ENCODE peak calls at places on chromosome 3, in six cellular contexts. One of them, this sample, is unnamed.

GRCh38 chr3:196650740-196651311 is 11.3 kb downstream of the NRROS start:
- DNase-seq in body of pancreas: peak; percentile 62
- DNase-seq in heart left ventricle: peak; percentile 55
- DNase-seq in IMR-90: peak; percentile 98
- DNase-seq in sigmoid colon: peak; percentile 76
- DNase-seq in testis: peak; percentile 51
- DNase-seq in this sample: no peak

GRCh38 chr3:13550791-13551360 is 2.0 kb downstream of the FBLN2 start:
- DNase-seq in IMR-90: no peak
- DNase-seq in testis: no peak
- DNase-seq in sigmoid colon: no peak
- DNase-seq in body of pancreas: no peak
- DNase-seq in heart left ventricle: no peak
- DNase-seq in this sample: no peak

GRCh38 chr3:147387550-147388394 is 18.6 kb downstream of the ZIC4 start:
- DNase-seq in body of pancreas: no peak
- DNase-seq in sigmoid colon: no peak
- DNase-seq in testis: no peak
- DNase-seq in IMR-90: no peak
- DNase-seq in heart left ventricle: no peak
- DNase-seq in this sample: no peak

GRCh38 chr3:51961011-51961410 is 5.8 kb downstream of the GPR62 start:
- DNase-seq in heart left ventricle: no peak
- DNase-seq in body of pancreas: no peak
- DNase-seq in sigmoid colon: no peak
- DNase-seq in IMR-90: no peak
- DNase-seq in testis: no peak
- DNase-seq in this sample: no peak

GRCh38 chr3:76683256-76683655 is 356.6 kb upstream of the ROBO2 start:
- DNase-seq in sigmoid colon: no peak
- DNase-seq in heart left ventricle: no peak
- DNase-seq in testis: no peak
- DNase-seq in IMR-90: no peak
- DNase-seq in body of pancreas: no peak
- DNase-seq in this sample: no peak

GRCh38 chr3:14632445-14632930 is 19.1 kb upstream of the CCDC174 start:
- DNase-seq in testis: no peak
- DNase-seq in sigmoid colon: no peak
- DNase-seq in body of pancreas: no peak
- DNase-seq in IMR-90: no peak
- DNase-seq in heart left ventricle: no peak
- DNase-seq in this sample: no peak

GRCh38 chr3:73540969-73541740 is 83.6 kb downstream of the PDZRN3 start:
- DNase-seq in sigmoid colon: no peak
- DNase-seq in body of pancreas: no peak
- DNase-seq in testis: no peak
- DNase-seq in IMR-90: peak; percentile 60
- DNase-seq in heart left ventricle: no peak
- DNase-seq in this sample: no peak

GRCh38 chr3:31760654-31761053 is 220.4 kb downstream of the OSBPL10 start:
- DNase-seq in testis: no peak
- DNase-seq in IMR-90: peak; percentile 46
- DNase-seq in body of pancreas: no peak
- DNase-seq in heart left ventricle: no peak
- DNase-seq in sigmoid colon: no peak
- DNase-seq in this sample: no peak

GRCh38 chr3:14464521-14464920 is 62.1 kb downstream of the SLC6A6 start:
- DNase-seq in sigmoid colon: no peak
- DNase-seq in body of pancreas: no peak
- DNase-seq in heart left ventricle: no peak
- DNase-seq in testis: no peak
- DNase-seq in IMR-90: no peak
- DNase-seq in this sample: no peak

GRCh38 chr3:113140876-113141275 is 70.5 kb upstream of the BOC start:
- DNase-seq in heart left ventricle: no peak
- DNase-seq in body of pancreas: no peak
- DNase-seq in testis: no peak
- DNase-seq in IMR-90: peak; percentile 10
- DNase-seq in sigmoid colon: no peak
- DNase-seq in this sample: no peak

DNA sequence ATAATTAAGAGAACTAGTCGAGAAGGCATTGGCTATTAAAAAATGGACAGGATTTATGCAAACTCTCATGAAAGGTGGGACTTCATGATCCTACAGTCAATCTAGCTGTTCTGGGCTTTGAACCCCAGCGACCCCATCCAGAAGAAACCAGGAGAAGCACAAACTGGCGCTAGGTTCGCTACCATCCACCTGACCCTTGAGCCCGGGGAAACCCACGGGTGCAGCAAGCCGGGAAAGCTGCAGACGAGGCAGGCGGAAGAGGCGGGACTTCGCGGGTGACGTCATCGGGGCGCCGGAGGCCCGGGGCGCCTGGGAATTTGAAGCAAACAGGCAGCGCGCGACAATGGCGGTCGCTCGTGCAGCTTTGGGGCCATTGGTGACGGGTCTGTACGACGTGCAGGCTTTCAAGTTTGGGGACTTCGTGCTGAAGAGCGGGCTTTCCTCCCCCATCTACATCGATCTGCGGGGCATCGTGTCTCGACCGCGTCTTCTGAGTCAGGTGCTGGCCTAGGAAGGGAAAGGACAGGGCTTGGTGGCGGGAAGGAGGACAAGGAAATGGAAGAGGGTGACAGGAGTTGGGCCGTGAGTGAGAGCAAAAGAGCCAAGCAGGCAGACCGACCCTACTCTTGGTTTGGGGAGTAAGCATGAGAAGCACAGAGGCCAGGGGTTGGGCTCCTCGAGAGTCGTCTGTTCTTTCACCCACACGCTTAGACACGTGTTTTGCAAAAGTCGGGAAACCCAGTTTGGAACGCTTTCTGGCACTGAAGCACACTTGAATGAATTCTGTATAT is at the start of gene UMPS:
- DNase-seq in testis: peak; percentile 94
- DNase-seq in sigmoid colon: peak; percentile 94
- DNase-seq in body of pancreas: peak; percentile 91
- DNase-seq in heart left ventricle: peak; percentile 92
- DNase-seq in IMR-90: peak; percentile 73
- DNase-seq in this sample: peak; percentile 94
- TF ChIP-seq POLR2A in testis: no peak
- TF ChIP-seq POLR2A in sigmoid colon: peak; percentile 16
- TF ChIP-seq POLR2A in body of pancreas: peak; percentile 91
- TF ChIP-seq POLR2A in heart left ventricle: no peak
- TF ChIP-seq POLR2A in IMR-90: peak; percentile 64
- TF ChIP-seq POLR2A in this sample: peak; percentile 87

DNA sequence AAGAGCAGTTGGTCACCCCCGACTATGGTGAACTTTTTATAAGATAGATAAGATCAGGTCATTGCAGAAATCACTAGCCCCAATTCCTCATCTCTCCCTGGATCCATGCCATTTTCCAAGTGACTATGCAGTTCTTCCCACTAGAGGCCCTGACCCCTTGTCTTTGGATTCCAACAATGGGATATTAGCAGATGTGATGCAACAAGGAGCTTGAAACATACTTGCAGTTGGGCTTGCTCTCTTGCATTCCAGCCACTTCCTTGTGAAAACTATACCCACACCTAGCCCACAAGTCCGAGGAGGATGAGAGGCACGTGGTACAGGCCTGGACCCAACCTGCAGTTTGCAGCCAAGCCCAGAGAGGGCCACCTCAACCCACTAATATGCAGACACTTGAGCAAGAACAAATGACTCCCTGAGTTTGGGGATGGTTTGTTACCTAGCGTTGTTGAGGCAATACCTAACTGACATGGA is 60.6 kb downstream of the SUCLG2 start:
- DNase-seq in sigmoid colon: no peak
- DNase-seq in IMR-90: peak; percentile 11
- DNase-seq in body of pancreas: no peak
- DNase-seq in heart left ventricle: no peak
- DNase-seq in testis: no peak
- DNase-seq in this sample: no peak
- TF ChIP-seq CTCF in sigmoid colon: no peak
- TF ChIP-seq CTCF in IMR-90: peak; percentile 10
- TF ChIP-seq CTCF in body of pancreas: no peak
- TF ChIP-seq CTCF in heart left ventricle: no peak
- TF ChIP-seq CTCF in testis: no peak
- TF ChIP-seq CTCF in this sample: peak; percentile 31

GRCh38 chr3:42666577-42666998 is 13.1 kb downstream of the ZBTB47 start:
- DNase-seq in body of pancreas: no peak
- DNase-seq in heart left ventricle: peak; percentile 13
- DNase-seq in sigmoid colon: peak; percentile 68
- DNase-seq in testis: no peak
- DNase-seq in IMR-90: no peak
- DNase-seq in this sample: no peak

GRCh38 chr3:42668793-42669217 is 15.3 kb downstream of the ZBTB47 start:
- DNase-seq in heart left ventricle: no peak
- DNase-seq in IMR-90: no peak
- DNase-seq in testis: no peak
- DNase-seq in body of pancreas: no peak
- DNase-seq in sigmoid colon: peak; percentile 62
- DNase-seq in this sample: no peak

GRCh38 chr3:42667096-42667522 is 13.6 kb downstream of the ZBTB47 start:
- DNase-seq in testis: no peak
- DNase-seq in IMR-90: no peak
- DNase-seq in body of pancreas: no peak
- DNase-seq in sigmoid colon: peak; percentile 71
- DNase-seq in heart left ventricle: peak; percentile 13
- DNase-seq in this sample: no peak

GRCh38 chr3:42668403-42668740 is 14.9 kb downstream of the ZBTB47 start:
- DNase-seq in sigmoid colon: peak; percentile 49
- DNase-seq in body of pancreas: no peak
- DNase-seq in testis: no peak
- DNase-seq in IMR-90: no peak
- DNase-seq in heart left ventricle: no peak
- DNase-seq in this sample: no peak

GRCh38 chr3:42667523-42668402 is 14.3 kb downstream of the ZBTB47 start:
- DNase-seq in testis: no peak
- DNase-seq in sigmoid colon: peak; percentile 64
- DNase-seq in IMR-90: no peak
- DNase-seq in body of pancreas: no peak
- DNase-seq in heart left ventricle: no peak
- DNase-seq in this sample: no peak
- TF ChIP-seq POLR2A in testis: no peak
- TF ChIP-seq POLR2A in sigmoid colon: no peak
- TF ChIP-seq POLR2A in IMR-90: no peak
- TF ChIP-seq POLR2A in body of pancreas: no peak
- TF ChIP-seq POLR2A in heart left ventricle: no peak
- TF ChIP-seq POLR2A in this sample: no peak

GRCh38 chr3:183159319-183159718 is 3.2 kb downstream of the LAMP3 start:
- DNase-seq in heart left ventricle: no peak
- DNase-seq in sigmoid colon: no peak
- DNase-seq in body of pancreas: no peak
- DNase-seq in testis: no peak
- DNase-seq in IMR-90: no peak
- DNase-seq in this sample: no peak
- TF ChIP-seq CTCF in heart left ventricle: no peak
- TF ChIP-seq CTCF in sigmoid colon: no peak
- TF ChIP-seq CTCF in body of pancreas: no peak
- TF ChIP-seq CTCF in testis: no peak
- TF ChIP-seq CTCF in IMR-90: no peak
- TF ChIP-seq CTCF in this sample: no peak

GRCh38 chr3:155281892-155282291 is 11.6 kb downstream of the STRIT1 start:
- DNase-seq in sigmoid colon: no peak
- DNase-seq in IMR-90: peak; percentile 39
- DNase-seq in testis: no peak
- DNase-seq in heart left ventricle: no peak
- DNase-seq in body of pancreas: no peak
- DNase-seq in this sample: no peak

GRCh38 chr3:155286745-155287144 is 6.7 kb downstream of the STRIT1 start:
- DNase-seq in IMR-90: peak; percentile 38
- DNase-seq in testis: no peak
- DNase-seq in body of pancreas: no peak
- DNase-seq in sigmoid colon: no peak
- DNase-seq in heart left ventricle: no peak
- DNase-seq in this sample: no peak

GRCh38 chr3:155282416-155283091 is 10.9 kb downstream of the STRIT1 start:
- DNase-seq in IMR-90: peak; percentile 74
- DNase-seq in sigmoid colon: no peak
- DNase-seq in heart left ventricle: no peak
- DNase-seq in testis: no peak
- DNase-seq in body of pancreas: no peak
- DNase-seq in this sample: no peak

GRCh38 chr3:155283092-155284056 is 10.1 kb downstream of the STRIT1 start:
- DNase-seq in IMR-90: no peak
- DNase-seq in heart left ventricle: no peak
- DNase-seq in body of pancreas: no peak
- DNase-seq in sigmoid colon: no peak
- DNase-seq in testis: no peak
- DNase-seq in this sample: no peak

DNA sequence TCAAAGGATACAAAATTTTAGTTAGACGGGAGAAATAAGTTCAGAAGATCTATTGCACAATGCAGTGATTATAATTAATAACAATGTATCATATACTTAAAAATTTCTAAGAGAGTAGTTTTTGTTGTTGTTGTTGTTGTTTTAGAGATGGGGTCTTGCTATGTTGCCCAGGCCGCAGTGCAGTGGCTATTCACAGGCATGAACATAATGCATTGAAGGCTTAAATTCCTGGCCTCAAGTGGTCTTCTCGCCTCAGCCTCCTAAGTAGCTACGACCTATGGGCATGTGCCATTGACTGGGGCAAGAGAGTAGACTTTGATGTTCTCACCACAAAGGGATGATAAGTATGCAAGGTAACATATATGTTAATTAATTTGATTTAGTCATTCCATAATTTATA is 7.5 kb downstream of the STRIT1 start:
- DNase-seq in heart left ventricle: no peak
- DNase-seq in body of pancreas: no peak
- DNase-seq in IMR-90: no peak
- DNase-seq in testis: no peak
- DNase-seq in sigmoid colon: no peak
- DNase-seq in this sample: no peak
- TF ChIP-seq POLR2A in heart left ventricle: no peak
- TF ChIP-seq POLR2A in body of pancreas: no peak
- TF ChIP-seq POLR2A in IMR-90: no peak
- TF ChIP-seq POLR2A in testis: no peak
- TF ChIP-seq POLR2A in sigmoid colon: no peak
- TF ChIP-seq POLR2A in this sample: no peak

GRCh38 chr3:170414202-170414663 is 4.4 kb upstream of the CLDN11 start:
- DNase-seq in IMR-90: peak; percentile 93
- DNase-seq in heart left ventricle: peak; percentile 30
- DNase-seq in testis: peak; percentile 75
- DNase-seq in body of pancreas: peak; percentile 51
- DNase-seq in sigmoid colon: no peak
- DNase-seq in this sample: no peak
- TF ChIP-seq CTCF in IMR-90: peak; percentile 98
- TF ChIP-seq CTCF in heart left ventricle: peak; percentile 95
- TF ChIP-seq CTCF in testis: peak; percentile 83
- TF ChIP-seq CTCF in body of pancreas: peak; percentile 86
- TF ChIP-seq CTCF in sigmoid colon: peak; percentile 75
- TF ChIP-seq CTCF in this sample: peak; percentile 96

GRCh38 chr3:126355777-126356372 is 1.3 kb downstream of the KLF15 start:
- DNase-seq in sigmoid colon: peak; percentile 100
- DNase-seq in testis: peak; percentile 97
- DNase-seq in body of pancreas: peak; percentile 99
- DNase-seq in IMR-90: peak; percentile 52
- DNase-seq in heart left ventricle: peak; percentile 95
- DNase-seq in this sample: peak; percentile 98
- TF ChIP-seq POLR2A in sigmoid colon: peak; percentile 60
- TF ChIP-seq POLR2A in testis: no peak
- TF ChIP-seq POLR2A in body of pancreas: peak; percentile 95
- TF ChIP-seq POLR2A in IMR-90: no peak
- TF ChIP-seq POLR2A in heart left ventricle: no peak
- TF ChIP-seq POLR2A in this sample: peak; percentile 88

GRCh38 chr3:38346584-38347410 is at the start of gene XYLB:
- DNase-seq in IMR-90: peak; percentile 72
- DNase-seq in body of pancreas: peak; percentile 91
- DNase-seq in sigmoid colon: peak; percentile 90
- DNase-seq in testis: peak; percentile 91
- DNase-seq in heart left ventricle: peak; percentile 86
- DNase-seq in this sample: peak; percentile 96
- TF ChIP-seq CTCF in IMR-90: peak; percentile 85
- TF ChIP-seq CTCF in body of pancreas: peak; percentile 93
- TF ChIP-seq CTCF in sigmoid colon: peak; percentile 80
- TF ChIP-seq CTCF in testis: peak; percentile 84
- TF ChIP-seq CTCF in heart left ventricle: peak; percentile 79
- TF ChIP-seq CTCF in this sample: peak; percentile 85

This sample was measured in right lobe of liver.